ENCODE peak calls at places on chromosomes 2 and 18, in seven cellular contexts. J is PC-9, F is A549, X is coronary artery, Y is brain microvascular endothelial cell, G is RWPE2, R is hepatocyte. A is an unnamed sample.

GRCh38 chr2:231258696-231259095 is 60.3 kb downstream of the ARMC9 start:
- DNase-seq in F (no peak), G (no peak), R (peak; percentile 26), Y (no peak), J (no peak), X (no peak), A (no peak)

GRCh38 chr18:50051288-50051687 is 143.7 kb downstream of the MYO5B start:
- DNase-seq in X (no peak), R (peak; percentile 33), J (peak; percentile 10), F (peak; percentile 6), G (no peak), Y (no peak), A (no peak)

GRCh38 chr2:121860033-121860810 is 104.8 kb downstream of the TSN start:
- DNase-seq in G (no peak), X (no peak), J (no peak), R (peak; percentile 31), Y (peak; percentile 31), F (no peak), A (no peak)

GRCh38 chr2:140596447-140596846 is 1534.4 kb downstream of the LRP1B start:
- DNase-seq in X (no peak), J (no peak), G (no peak), R (no peak), F (no peak), Y (no peak), A (no peak)

GRCh38 chr18:26865557-26865956 is at the start of gene AQP4:
- DNase-seq in G (no peak), Y (no peak), J (no peak), X (no peak), F (no peak), R (no peak), A (no peak)

GRCh38 chr2:172050506-172051125 is 34.7 kb upstream of the DLX1 start:
- DNase-seq in F (no peak), R (no peak), X (no peak), G (no peak), Y (no peak), J (no peak), A (no peak)

GRCh38 chr18:45106331-45106774 is 425.7 kb downstream of the SETBP1 start:
- DNase-seq in R (no peak), Y (peak; percentile 48), F (no peak), J (no peak), G (no peak), X (no peak), A (no peak)

GRCh38 chr18:75475228-75475627 is 47.7 kb upstream of the SMIM21 start:
- DNase-seq in J (no peak), G (no peak), F (no peak), X (no peak), Y (peak; percentile 60), R (peak; percentile 47), A (peak; percentile 80)

GRCh38 chr2:48175254-48175653 is 269.0 kb upstream of the FBXO11 start:
- DNase-seq in F (no peak), G (no peak), J (no peak), X (no peak), R (no peak), Y (peak; percentile 72), A (no peak)

GRCh38 chr2:189002079-189002478 is 27.9 kb downstream of the COL3A1 start:
- DNase-seq in G (no peak), F (peak; percentile 9), X (no peak), J (peak; percentile 11), R (no peak), Y (peak; percentile 75), A (peak; percentile 70)

DNA sequence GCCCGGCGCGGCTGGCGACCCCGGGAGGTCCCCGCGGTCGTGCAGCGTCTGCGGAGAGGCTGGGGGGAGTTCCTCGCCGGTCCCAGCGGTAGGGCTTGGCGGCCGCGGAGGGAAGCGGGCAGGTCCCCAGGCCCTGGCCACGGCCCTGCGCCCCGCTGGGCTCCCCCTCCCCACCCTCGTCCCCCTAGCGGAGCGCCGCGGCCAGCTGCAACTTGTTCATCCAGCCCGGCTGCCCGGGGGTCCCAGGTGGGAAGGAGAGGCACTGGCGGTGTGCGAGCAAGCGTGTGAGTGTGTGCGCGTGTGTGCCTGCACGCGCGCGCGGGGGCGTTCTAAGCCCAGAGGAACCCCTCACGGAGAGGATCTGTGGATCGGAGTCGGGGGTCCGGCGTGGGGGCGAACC is 1.3 kb downstream of the PTPRM start:
- DNase-seq in X (peak; percentile 75), F (no peak), G (peak; percentile 66), R (peak; percentile 66), J (no peak), Y (no peak), A (no peak)
- TF ChIP-seq CTCF in X (no peak), F (no peak), G (peak; percentile 42), R (peak; percentile 44), J (no peak), Y (peak; percentile 50), A (peak; percentile 39)

DNA sequence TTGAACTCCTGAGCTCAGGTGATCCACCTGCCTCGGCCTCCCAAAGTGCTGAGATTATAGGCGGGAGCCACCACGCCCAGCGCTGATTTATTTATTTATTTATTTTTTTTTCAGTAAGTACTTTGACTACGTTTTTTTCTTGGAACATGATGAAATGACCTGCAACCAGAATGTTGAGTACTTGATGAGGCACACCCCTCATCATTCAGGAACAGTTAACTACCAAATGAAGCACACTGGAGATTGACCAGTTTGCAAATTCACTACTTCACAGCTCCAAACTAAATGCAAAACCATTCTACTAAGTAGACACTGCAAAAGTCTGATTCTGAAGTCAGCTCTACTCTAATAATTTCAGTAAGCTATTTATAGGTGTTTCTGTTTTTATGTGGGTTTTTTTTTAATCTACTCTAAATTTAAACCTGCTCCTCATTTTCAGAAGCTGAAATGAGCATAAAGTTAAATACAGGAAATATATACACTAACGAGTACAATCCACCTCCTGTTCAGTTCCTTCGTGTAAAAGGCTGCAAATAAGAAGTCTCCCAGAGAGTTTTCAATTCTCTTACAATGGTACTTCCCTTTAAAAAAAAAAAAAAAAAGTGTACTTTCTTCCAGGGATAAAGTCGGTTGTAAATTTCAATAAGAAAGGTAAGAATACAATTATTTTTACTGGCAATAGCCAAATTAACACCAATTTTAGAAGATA is 1.4 kb downstream of the GFPT1 start:
- DNase-seq in Y (no peak), F (no peak), G (no peak), X (no peak), R (peak; percentile 12), J (no peak), A (no peak)
- H3K4me3 ChIP-seq in Y (peak overlapping the region; percentile 83), F (peak overlapping the region; percentile 77), G (peak overlapping the region; percentile 80), X (peak overlapping the region; percentile 98), R (peak overlapping the region; percentile 95), J (peak overlapping the region; percentile 90), A (peak overlapping the region; percentile 69)

DNA sequence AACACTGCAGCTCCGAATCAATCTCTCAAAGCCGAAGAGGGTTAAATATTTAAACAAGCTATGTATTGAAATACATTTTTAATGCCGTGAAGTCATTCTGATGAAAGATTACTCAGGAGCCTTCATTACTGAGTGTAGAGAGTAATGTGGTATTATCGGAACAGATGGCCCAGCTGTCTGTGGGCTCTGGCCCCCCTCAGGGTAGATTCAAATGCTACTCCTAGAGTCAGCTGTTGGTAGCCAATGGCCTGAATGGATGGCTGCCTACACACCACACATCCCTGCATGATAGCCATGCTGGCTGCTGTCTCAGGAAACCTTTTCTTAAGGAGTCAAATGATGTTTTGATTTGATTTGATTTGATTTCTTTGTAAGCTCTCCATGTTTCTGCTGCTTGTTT is 732.3 kb upstream of the CELF4 start:
- DNase-seq in Y (no peak), R (no peak), J (no peak), X (no peak), G (no peak), F (no peak), A (no peak)
- TF ChIP-seq CTCF in Y (no peak), R (no peak), J (no peak), X (no peak), G (no peak), F (no peak), A (no peak)

GRCh38 chr18:29164993-29165599 is 988.2 kb upstream of the CDH2 start:
- DNase-seq in F (peak; percentile 19), J (no peak), R (no peak), G (no peak), Y (peak; percentile 70), X (no peak), A (no peak)
- H3K4me3 ChIP-seq in F (no peak overlapping the region), J (no peak overlapping the region), R (no peak overlapping the region), G (no peak overlapping the region), Y (no peak overlapping the region), X (no peak overlapping the region), A (no peak overlapping the region)

DNA sequence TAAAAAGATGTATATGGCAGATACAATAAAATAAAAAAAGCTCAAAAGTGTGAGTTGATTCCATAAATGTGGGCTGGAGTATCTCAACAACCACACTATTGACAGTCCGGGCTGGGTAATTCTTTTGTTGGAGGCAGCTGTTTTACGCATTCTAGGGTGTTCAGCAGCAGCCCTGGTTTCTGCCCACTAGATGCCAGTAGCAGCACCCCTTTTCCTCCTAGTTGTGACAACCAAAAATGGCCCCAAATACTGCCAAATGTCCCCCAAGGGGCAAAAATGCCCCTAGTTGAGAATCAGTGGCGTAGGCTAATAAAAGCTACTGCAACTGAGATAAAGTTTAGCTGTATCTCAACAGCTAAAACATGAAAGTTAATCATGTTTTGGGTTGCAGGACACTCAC is 44.7 kb downstream of the CHMP3 start:
- DNase-seq in F (no peak), G (no peak), Y (no peak), J (no peak), R (peak; percentile 8), X (no peak), A (no peak)
- TF ChIP-seq CTCF in F (peak; percentile 46), G (peak; percentile 49), Y (peak; percentile 62), J (no peak), R (peak; percentile 33), X (no peak), A (peak; percentile 54)

DNA sequence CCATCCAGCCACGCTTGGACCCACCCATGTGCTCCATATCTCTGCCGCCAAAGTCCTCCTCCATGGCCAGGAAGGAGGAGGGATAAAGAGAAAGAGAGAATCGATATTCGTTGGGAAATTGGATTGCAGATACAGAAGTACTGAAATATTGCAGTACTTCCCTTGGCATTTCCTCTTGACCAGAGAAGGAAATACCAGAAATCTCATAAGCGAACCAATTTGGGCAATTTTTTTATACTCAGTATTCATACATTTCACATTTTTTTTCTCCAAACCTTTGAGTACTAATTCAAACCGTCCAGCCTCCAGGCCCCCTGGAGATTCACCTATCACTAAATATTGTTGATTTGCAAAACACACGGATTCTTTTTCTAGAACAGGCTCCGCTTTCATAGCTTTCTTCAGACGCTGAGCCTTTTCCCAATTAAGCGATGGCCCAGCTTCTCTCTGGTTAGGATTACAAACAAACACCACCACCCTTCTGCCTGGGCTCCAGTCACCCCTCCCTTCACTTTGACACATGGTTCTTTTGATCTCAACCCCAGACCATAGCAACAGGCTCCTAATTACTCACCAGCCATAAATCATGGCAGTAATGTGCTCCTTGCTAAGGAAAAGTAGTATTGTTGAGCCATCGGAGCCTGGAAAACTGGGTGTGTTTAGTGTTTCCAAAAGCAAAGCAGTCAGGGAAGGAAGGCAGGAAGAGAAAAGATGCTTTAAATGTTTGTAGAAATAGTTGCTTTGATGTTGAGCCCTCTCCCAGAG is 138.3 kb upstream of the CCDC68 start:
- DNase-seq in X (no peak), J (no peak), G (no peak), Y (no peak), F (no peak), R (peak; percentile 62), A (no peak)
- H3K4me3 ChIP-seq in X (no peak overlapping the region), J (no peak overlapping the region), G (no peak overlapping the region), Y (no peak overlapping the region), F (no peak overlapping the region), R (no peak overlapping the region), A (no peak overlapping the region)

GRCh38 chr2:136117909-136118818 is at the start of gene CXCR4:
- DNase-seq in J (peak; percentile 37), Y (no peak), R (peak; percentile 68), G (no peak), F (peak; percentile 49), X (no peak), A (no peak)
- TF ChIP-seq CTCF in J (no peak), Y (peak; percentile 52), R (peak; percentile 14), G (no peak), F (no peak), X (no peak), A (no peak)

GRCh38 chr18:9835112-9835755 is 50.5 kb upstream of the TXNDC2 start:
- DNase-seq in G (no peak), Y (no peak), R (peak; percentile 45), X (no peak), J (peak; percentile 51), F (no peak), A (no peak)
- H3K4me3 ChIP-seq in G (no peak overlapping the region), Y (no peak overlapping the region), R (no peak overlapping the region), X (no peak overlapping the region), J (no peak overlapping the region), F (no peak overlapping the region), A (no peak overlapping the region)